ENCODE peak calls at places on chromosomes 13 and 19, in seven cellular contexts. N, V, Z, C, K, F and G are unnamed samples.

GRCh38 chr13:109941951-109942350 is 155.6 kb upstream of the IRS2 start:
- DNase-seq in Z (no peak), C (peak; percentile 84), F (peak; percentile 58), K (no peak), V (no peak), N (no peak), G (no peak)

GRCh38 chr13:51034906-51035305 is 76.2 kb downstream of the C13orf42 start:
- DNase-seq in F (no peak), N (no peak), V (no peak), C (no peak), K (no peak), Z (no peak), G (no peak)

GRCh38 chr13:32267836-32268439 is 47.2 kb downstream of the ZAR1L start:
- DNase-seq in F (no peak), Z (peak; percentile 49), N (peak; percentile 85), V (no peak), K (no peak), C (no peak), G (peak; percentile 16)

GRCh38 chr13:67416047-67416925 is 186.2 kb upstream of the PCDH9 start:
- DNase-seq in Z (peak; percentile 5), F (no peak), K (no peak), N (peak; percentile 82), V (no peak), C (peak; percentile 1), G (no peak)

GRCh38 chr19:16018801-16019551 is 57.3 kb upstream of the TPM4 start:
- DNase-seq in V (no peak), K (peak; percentile 7), Z (no peak), C (no peak), F (no peak), N (no peak), G (no peak)

GRCh38 chr13:21034602-21035190 is 26.7 kb downstream of the LATS2 start:
- DNase-seq in K (no peak), N (peak; percentile 63), V (no peak), C (no peak), F (no peak), Z (peak; percentile 35), G (no peak)

GRCh38 chr13:80684525-80685017 is 343.6 kb upstream of the SPRY2 start:
- DNase-seq in N (peak; percentile 14), V (no peak), Z (no peak), K (no peak), F (no peak), C (no peak), G (peak; percentile 1)

GRCh38 chr13:40390290-40391008 is 276.0 kb downstream of the FOXO1 start:
- DNase-seq in N (no peak), Z (no peak), C (no peak), K (no peak), F (no peak), V (no peak), G (no peak)

GRCh38 chr13:51452391-51453307 is at the start of gene INTS6:
- DNase-seq in V (peak; percentile 92), N (peak; percentile 100), K (peak; percentile 100), Z (peak; percentile 96), F (peak; percentile 100), C (peak; percentile 100), G (peak; percentile 94)

GRCh38 chr19:42074513-42075363 is 1.2 kb upstream of the ZNF574 start:
- DNase-seq in N (peak; percentile 50), V (no peak), C (no peak), Z (peak; percentile 53), K (peak; percentile 26), F (no peak), G (no peak)

GRCh38 chr19:21593934-21594844 is 88.8 kb downstream of the ZNF429 start:
- DNase-seq in Z (no peak), K (no peak), C (no peak), V (peak; percentile 37), F (no peak), N (no peak), G (no peak)

GRCh38 chr13:41658057-41658642 is 200.8 kb downstream of the RGCC start:
- DNase-seq in V (no peak), Z (no peak), N (peak; percentile 26), C (peak; percentile 51), K (no peak), F (peak; percentile 62), G (no peak)

GRCh38 chr13:23447927-23448326 is 14.4 kb upstream of the SACS start:
- DNase-seq in Z (no peak), F (peak; percentile 71), N (no peak), V (no peak), C (peak; percentile 84), K (no peak), G (no peak)

GRCh38 chr13:107860284-107860683 is 355.1 kb downstream of the LIG4 start:
- DNase-seq in N (no peak), K (no peak), V (no peak), F (no peak), C (no peak), Z (no peak), G (no peak)

GRCh38 chr19:38665950-38666661 is 18.7 kb downstream of the ACTN4 start:
- DNase-seq in N (peak; percentile 98), K (no peak), Z (no peak), V (no peak), F (peak; percentile 99), C (peak; percentile 95), G (no peak)

GRCh38 chr13:95411641-95412040 is 110.4 kb upstream of the ABCC4 start:
- DNase-seq in V (no peak), N (no peak), K (no peak), Z (no peak), F (peak; percentile 24), C (peak; percentile 5), G (peak; percentile 92)

GRCh38 chr13:74290324-74290773 is 156.1 kb upstream of the KLF12 start:
- DNase-seq in N (peak; percentile 93), F (peak; percentile 76), K (peak; percentile 34), V (no peak), C (peak; percentile 88), Z (peak; percentile 8), G (peak; percentile 94)

GRCh38 chr13:112837371-112838037 is 131.5 kb upstream of the MCF2L start:
- DNase-seq in N (no peak), F (no peak), K (no peak), C (peak; percentile 65), V (no peak), Z (no peak), G (peak; percentile 10)

GRCh38 chr19:52603558-52604207 is 33.6 kb downstream of the ZNF701 start:
- DNase-seq in V (no peak), Z (no peak), N (no peak), C (peak; percentile 61), F (peak; percentile 30), K (no peak), G (no peak)